ENCODE peak calls at places on chromosomes 6 and 20, in eight cellular contexts. One of them, this sample, is unnamed.

GRCh38 chr20:46512943-46513844 is at the start of gene ZNF334:
- ATAC-seq in aorta: no peak
- ATAC-seq in heart right ventricle: peak
- ATAC-seq in upper lobe of left lung: peak
- ATAC-seq in body of pancreas: peak
- ATAC-seq in naive thymus-derived CD4-positive, alpha-beta T cell: peak
- ATAC-seq in right cardiac atrium: peak
- ATAC-seq in Panc1: peak
- ATAC-seq in this sample: peak

GRCh38 chr6:14765106-14765505 is 480.8 kb upstream of the JARID2 start:
- ATAC-seq in Panc1: no peak
- ATAC-seq in aorta: no peak
- ATAC-seq in naive thymus-derived CD4-positive, alpha-beta T cell: no peak
- ATAC-seq in right cardiac atrium: no peak
- ATAC-seq in body of pancreas: no peak
- ATAC-seq in heart right ventricle: no peak
- ATAC-seq in upper lobe of left lung: no peak
- ATAC-seq in this sample: no peak

GRCh38 chr6:4908062-4908461 is 95.8 kb downstream of the RPP40 start:
- ATAC-seq in Panc1: no peak
- ATAC-seq in right cardiac atrium: no peak
- ATAC-seq in upper lobe of left lung: no peak
- ATAC-seq in heart right ventricle: no peak
- ATAC-seq in naive thymus-derived CD4-positive, alpha-beta T cell: no peak
- ATAC-seq in body of pancreas: no peak
- ATAC-seq in aorta: no peak
- ATAC-seq in this sample: no peak

GRCh38 chr6:7238900-7239589 is 74.0 kb downstream of the SSR1 start:
- ATAC-seq in body of pancreas: peak
- ATAC-seq in right cardiac atrium: peak
- ATAC-seq in upper lobe of left lung: peak
- ATAC-seq in naive thymus-derived CD4-positive, alpha-beta T cell: peak
- ATAC-seq in Panc1: peak
- ATAC-seq in heart right ventricle: peak
- ATAC-seq in aorta: peak
- ATAC-seq in this sample: peak

GRCh38 chr20:19750907-19751636 is 7.0 kb upstream of the RIN2 start:
- ATAC-seq in body of pancreas: peak
- ATAC-seq in naive thymus-derived CD4-positive, alpha-beta T cell: no peak
- ATAC-seq in aorta: peak
- ATAC-seq in right cardiac atrium: peak
- ATAC-seq in Panc1: no peak
- ATAC-seq in upper lobe of left lung: no peak
- ATAC-seq in heart right ventricle: no peak
- ATAC-seq in this sample: no peak

GRCh38 chr6:149013932-149014331 is 267.1 kb downstream of the UST start:
- ATAC-seq in right cardiac atrium: peak
- ATAC-seq in body of pancreas: no peak
- ATAC-seq in heart right ventricle: no peak
- ATAC-seq in Panc1: no peak
- ATAC-seq in upper lobe of left lung: no peak
- ATAC-seq in aorta: no peak
- ATAC-seq in naive thymus-derived CD4-positive, alpha-beta T cell: no peak
- ATAC-seq in this sample: peak

GRCh38 chr20:35271904-35272303 is 6.0 kb downstream of the MMP24OS start:
- ATAC-seq in upper lobe of left lung: no peak
- ATAC-seq in body of pancreas: no peak
- ATAC-seq in Panc1: no peak
- ATAC-seq in right cardiac atrium: no peak
- ATAC-seq in aorta: no peak
- ATAC-seq in naive thymus-derived CD4-positive, alpha-beta T cell: no peak
- ATAC-seq in heart right ventricle: no peak
- ATAC-seq in this sample: no peak

GRCh38 chr20:49937023-49937929 is 1.1 kb downstream of the RNF114 start:
- ATAC-seq in aorta: no peak
- ATAC-seq in Panc1: no peak
- ATAC-seq in right cardiac atrium: no peak
- ATAC-seq in heart right ventricle: no peak
- ATAC-seq in naive thymus-derived CD4-positive, alpha-beta T cell: no peak
- ATAC-seq in body of pancreas: peak
- ATAC-seq in upper lobe of left lung: peak
- ATAC-seq in this sample: no peak

GRCh38 chr6:119052292-119052889 is 26.1 kb downstream of the FAM184A start:
- ATAC-seq in aorta: no peak
- ATAC-seq in body of pancreas: no peak
- ATAC-seq in naive thymus-derived CD4-positive, alpha-beta T cell: peak
- ATAC-seq in right cardiac atrium: no peak
- ATAC-seq in upper lobe of left lung: no peak
- ATAC-seq in heart right ventricle: no peak
- ATAC-seq in Panc1: no peak
- ATAC-seq in this sample: no peak

GRCh38 chr6:17278289-17279061 is 2.7 kb upstream of the RBM24 start:
- ATAC-seq in right cardiac atrium: no peak
- ATAC-seq in body of pancreas: no peak
- ATAC-seq in upper lobe of left lung: no peak
- ATAC-seq in heart right ventricle: no peak
- ATAC-seq in naive thymus-derived CD4-positive, alpha-beta T cell: no peak
- ATAC-seq in aorta: no peak
- ATAC-seq in Panc1: peak
- ATAC-seq in this sample: peak

GRCh38 chr20:37356387-37356786 is 10.4 kb downstream of the SRC start:
- ATAC-seq in upper lobe of left lung: no peak
- ATAC-seq in aorta: peak
- ATAC-seq in Panc1: no peak
- ATAC-seq in naive thymus-derived CD4-positive, alpha-beta T cell: peak
- ATAC-seq in right cardiac atrium: peak
- ATAC-seq in body of pancreas: no peak
- ATAC-seq in heart right ventricle: peak
- ATAC-seq in this sample: peak

GRCh38 chr6:143528164-143528811 is 16.8 kb upstream of the FUCA2 start:
- ATAC-seq in heart right ventricle: no peak
- ATAC-seq in upper lobe of left lung: no peak
- ATAC-seq in aorta: no peak
- ATAC-seq in body of pancreas: no peak
- ATAC-seq in Panc1: no peak
- ATAC-seq in right cardiac atrium: no peak
- ATAC-seq in naive thymus-derived CD4-positive, alpha-beta T cell: peak
- ATAC-seq in this sample: no peak

GRCh38 chr20:41287327-41287726 is 30.2 kb downstream of the ZHX3 start:
- ATAC-seq in body of pancreas: no peak
- ATAC-seq in Panc1: no peak
- ATAC-seq in naive thymus-derived CD4-positive, alpha-beta T cell: no peak
- ATAC-seq in upper lobe of left lung: no peak
- ATAC-seq in heart right ventricle: no peak
- ATAC-seq in aorta: no peak
- ATAC-seq in right cardiac atrium: peak
- ATAC-seq in this sample: peak

GRCh38 chr6:159976844-159977241 is 8.0 kb downstream of the IGF2R start:
- ATAC-seq in upper lobe of left lung: no peak
- ATAC-seq in naive thymus-derived CD4-positive, alpha-beta T cell: no peak
- ATAC-seq in Panc1: no peak
- ATAC-seq in aorta: no peak
- ATAC-seq in right cardiac atrium: no peak
- ATAC-seq in heart right ventricle: no peak
- ATAC-seq in body of pancreas: no peak
- ATAC-seq in this sample: no peak

GRCh38 chr6:88517737-88518136 is 351.6 kb upstream of the CNR1 start:
- ATAC-seq in aorta: no peak
- ATAC-seq in naive thymus-derived CD4-positive, alpha-beta T cell: no peak
- ATAC-seq in heart right ventricle: no peak
- ATAC-seq in upper lobe of left lung: no peak
- ATAC-seq in right cardiac atrium: no peak
- ATAC-seq in Panc1: no peak
- ATAC-seq in body of pancreas: no peak
- ATAC-seq in this sample: no peak

GRCh38 chr6:134725590-134725989 is 224.3 kb downstream of the ALDH8A1 start:
- ATAC-seq in aorta: no peak
- ATAC-seq in naive thymus-derived CD4-positive, alpha-beta T cell: no peak
- ATAC-seq in upper lobe of left lung: no peak
- ATAC-seq in Panc1: no peak
- ATAC-seq in heart right ventricle: no peak
- ATAC-seq in body of pancreas: no peak
- ATAC-seq in right cardiac atrium: no peak
- ATAC-seq in this sample: no peak

GRCh38 chr6:134730013-134730412 is 219.9 kb downstream of the ALDH8A1 start:
- ATAC-seq in naive thymus-derived CD4-positive, alpha-beta T cell: no peak
- ATAC-seq in aorta: no peak
- ATAC-seq in heart right ventricle: no peak
- ATAC-seq in upper lobe of left lung: no peak
- ATAC-seq in Panc1: no peak
- ATAC-seq in body of pancreas: no peak
- ATAC-seq in right cardiac atrium: no peak
- ATAC-seq in this sample: no peak

GRCh38 chr6:134729590-134729989 is 220.3 kb downstream of the ALDH8A1 start:
- ATAC-seq in aorta: no peak
- ATAC-seq in upper lobe of left lung: no peak
- ATAC-seq in Panc1: no peak
- ATAC-seq in heart right ventricle: no peak
- ATAC-seq in body of pancreas: no peak
- ATAC-seq in naive thymus-derived CD4-positive, alpha-beta T cell: no peak
- ATAC-seq in right cardiac atrium: no peak
- ATAC-seq in this sample: no peak

GRCh38 chr6:134724653-134725340 is 225.1 kb downstream of the ALDH8A1 start:
- ATAC-seq in body of pancreas: peak
- ATAC-seq in heart right ventricle: peak
- ATAC-seq in right cardiac atrium: peak
- ATAC-seq in upper lobe of left lung: peak
- ATAC-seq in naive thymus-derived CD4-positive, alpha-beta T cell: no peak
- ATAC-seq in aorta: no peak
- ATAC-seq in Panc1: no peak
- ATAC-seq in this sample: no peak

DNA sequence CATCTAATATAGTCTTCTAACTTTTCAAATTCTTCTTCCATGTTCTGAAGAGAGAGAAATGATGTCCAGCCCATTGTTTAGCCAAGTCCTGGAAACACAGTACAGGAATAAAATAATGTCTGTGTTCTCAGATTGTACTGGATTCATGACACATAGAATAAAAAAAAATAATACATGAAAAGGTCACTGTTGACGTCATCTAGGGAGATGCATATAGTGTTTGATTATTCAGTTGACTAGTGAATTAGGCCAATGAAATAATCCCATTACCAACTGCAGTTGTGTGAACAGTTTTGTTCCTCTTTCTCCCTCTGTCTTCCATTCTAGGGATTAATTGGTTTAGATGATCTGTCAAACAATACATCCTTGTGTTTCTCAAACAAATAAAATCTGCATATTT is 222.8 kb downstream of the ALDH8A1 start:
- ATAC-seq in naive thymus-derived CD4-positive, alpha-beta T cell: no peak
- ATAC-seq in aorta: no peak
- ATAC-seq in heart right ventricle: no peak
- ATAC-seq in upper lobe of left lung: no peak
- ATAC-seq in Panc1: no peak
- ATAC-seq in body of pancreas: no peak
- ATAC-seq in right cardiac atrium: no peak
- ATAC-seq in this sample: no peak
- H3K4me3 ChIP-seq in naive thymus-derived CD4-positive, alpha-beta T cell: no peak
- H3K4me3 ChIP-seq in aorta: no peak
- H3K4me3 ChIP-seq in heart right ventricle: no peak
- H3K4me3 ChIP-seq in upper lobe of left lung: no peak
- H3K4me3 ChIP-seq in Panc1: no peak
- H3K4me3 ChIP-seq in body of pancreas: no peak
- H3K4me3 ChIP-seq in right cardiac atrium: no peak
- H3K4me3 ChIP-seq in this sample: no peak

GRCh38 chr6:101765281-101765680 is 371.8 kb downstream of the GRIK2 start:
- ATAC-seq in Panc1: no peak
- ATAC-seq in body of pancreas: no peak
- ATAC-seq in heart right ventricle: no peak
- ATAC-seq in upper lobe of left lung: no peak
- ATAC-seq in aorta: no peak
- ATAC-seq in right cardiac atrium: no peak
- ATAC-seq in naive thymus-derived CD4-positive, alpha-beta T cell: no peak
- ATAC-seq in this sample: no peak

GRCh38 chr6:101770116-101770515 is 376.6 kb downstream of the GRIK2 start:
- ATAC-seq in aorta: no peak
- ATAC-seq in naive thymus-derived CD4-positive, alpha-beta T cell: no peak
- ATAC-seq in Panc1: no peak
- ATAC-seq in heart right ventricle: no peak
- ATAC-seq in upper lobe of left lung: no peak
- ATAC-seq in body of pancreas: no peak
- ATAC-seq in right cardiac atrium: no peak
- ATAC-seq in this sample: no peak
- H3K4me3 ChIP-seq in aorta: no peak
- H3K4me3 ChIP-seq in naive thymus-derived CD4-positive, alpha-beta T cell: no peak
- H3K4me3 ChIP-seq in Panc1: no peak
- H3K4me3 ChIP-seq in heart right ventricle: no peak
- H3K4me3 ChIP-seq in upper lobe of left lung: no peak
- H3K4me3 ChIP-seq in body of pancreas: no peak
- H3K4me3 ChIP-seq in right cardiac atrium: no peak
- H3K4me3 ChIP-seq in this sample: no peak

GRCh38 chr20:8213831-8214587 is 81.9 kb downstream of the PLCB1 start:
- ATAC-seq in naive thymus-derived CD4-positive, alpha-beta T cell: peak
- ATAC-seq in heart right ventricle: peak
- ATAC-seq in right cardiac atrium: peak
- ATAC-seq in body of pancreas: no peak
- ATAC-seq in Panc1: no peak
- ATAC-seq in aorta: no peak
- ATAC-seq in upper lobe of left lung: no peak
- ATAC-seq in this sample: no peak
- H3K4me3 ChIP-seq in naive thymus-derived CD4-positive, alpha-beta T cell: peak
- H3K4me3 ChIP-seq in heart right ventricle: peak
- H3K4me3 ChIP-seq in right cardiac atrium: peak
- H3K4me3 ChIP-seq in body of pancreas: no peak
- H3K4me3 ChIP-seq in Panc1: no peak
- H3K4me3 ChIP-seq in aorta: no peak
- H3K4me3 ChIP-seq in upper lobe of left lung: no peak
- H3K4me3 ChIP-seq in this sample: no peak

DNA sequence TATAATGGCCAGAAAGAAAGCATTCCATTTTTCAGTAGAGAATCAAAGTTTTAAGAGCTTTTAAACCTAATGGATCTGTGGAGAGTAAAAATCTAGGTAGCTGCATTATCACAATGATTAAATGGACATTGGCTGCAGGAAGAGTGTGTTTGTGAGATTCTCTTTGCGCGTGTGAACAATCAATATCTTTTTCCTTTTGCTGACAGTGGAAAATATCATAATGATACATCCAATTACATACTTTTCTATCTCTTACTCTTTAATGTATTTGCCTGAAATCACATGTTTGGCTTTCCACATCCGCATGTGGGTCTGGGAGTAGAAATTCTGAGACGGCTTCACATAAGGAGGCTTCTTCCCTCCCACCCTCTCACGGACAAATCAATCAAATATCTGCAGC is 69.8 kb upstream of the DUSP22 start:
- ATAC-seq in right cardiac atrium: no peak
- ATAC-seq in Panc1: no peak
- ATAC-seq in aorta: no peak
- ATAC-seq in heart right ventricle: no peak
- ATAC-seq in body of pancreas: no peak
- ATAC-seq in naive thymus-derived CD4-positive, alpha-beta T cell: no peak
- ATAC-seq in upper lobe of left lung: no peak
- ATAC-seq in this sample: no peak
- H3K4me3 ChIP-seq in right cardiac atrium: no peak
- H3K4me3 ChIP-seq in Panc1: no peak
- H3K4me3 ChIP-seq in aorta: no peak
- H3K4me3 ChIP-seq in heart right ventricle: no peak
- H3K4me3 ChIP-seq in body of pancreas: no peak
- H3K4me3 ChIP-seq in naive thymus-derived CD4-positive, alpha-beta T cell: no peak
- H3K4me3 ChIP-seq in upper lobe of left lung: no peak
- H3K4me3 ChIP-seq in this sample: no peak

GRCh38 chr6:137681445-137682009 is 185.5 kb upstream of the TNFAIP3 start:
- ATAC-seq in naive thymus-derived CD4-positive, alpha-beta T cell: no peak
- ATAC-seq in upper lobe of left lung: no peak
- ATAC-seq in Panc1: no peak
- ATAC-seq in right cardiac atrium: no peak
- ATAC-seq in body of pancreas: no peak
- ATAC-seq in aorta: no peak
- ATAC-seq in heart right ventricle: no peak
- ATAC-seq in this sample: no peak
- H3K4me3 ChIP-seq in naive thymus-derived CD4-positive, alpha-beta T cell: no peak
- H3K4me3 ChIP-seq in upper lobe of left lung: no peak
- H3K4me3 ChIP-seq in Panc1: no peak
- H3K4me3 ChIP-seq in right cardiac atrium: no peak
- H3K4me3 ChIP-seq in body of pancreas: no peak
- H3K4me3 ChIP-seq in aorta: no peak
- H3K4me3 ChIP-seq in heart right ventricle: no peak
- H3K4me3 ChIP-seq in this sample: no peak

This sample was measured in gastroesophageal sphincter.